ENCODE peak calls at places on chromosomes 16 and 17, in six cellular contexts. R is GM12878, K is H1, B is GM12891, H is K562, I is HepG2. D is an unnamed sample.

GRCh38 chr17:4678448-4679026 is 25.4 kb downstream of the PELP1 start:
- DNase-seq in B (no peak), H (no peak), I (peak), R (no peak), K (no peak), D (no peak)

GRCh38 chr17:10429416-10430045 is 7.8 kb upstream of the MYH8 start:
- DNase-seq in R (no peak), B (no peak), I (no peak), K (no peak), H (no peak), D (no peak)

GRCh38 chr17:37037590-37038155 is 88.9 kb downstream of the AATF start:
- DNase-seq in I (no peak), K (no peak), H (no peak), B (no peak), R (no peak), D (no peak)

GRCh38 chr17:31008374-31009035 is 37.7 kb downstream of the RNF135 start:
- DNase-seq in I (no peak), R (no peak), B (peak), K (peak), H (no peak), D (peak)

GRCh38 chr16:10180771-10181163 is 1.5 kb downstream of the GRIN2A start:
- DNase-seq in B (peak), I (peak), H (peak), K (peak), R (no peak), D (peak)

GRCh38 chr17:67639997-67640396 is 77.7 kb upstream of the NOL11 start:
- DNase-seq in B (no peak), H (no peak), R (no peak), K (no peak), I (no peak), D (no peak)

GRCh38 chr17:45129940-45130639 is 2.2 kb downstream of the PLCD3 start:
- DNase-seq in I (peak), K (peak), H (no peak), R (no peak), B (no peak), D (no peak)

GRCh38 chr17:74822329-74823175 is 37.1 kb downstream of the GRIN2C start:
- DNase-seq in H (no peak), R (no peak), B (no peak), I (no peak), K (no peak), D (no peak)

GRCh38 chr17:31907342-31907975 is 6.0 kb upstream of the UTP6 start:
- DNase-seq in K (no peak), B (no peak), I (no peak), R (no peak), H (no peak), D (no peak)

GRCh38 chr16:64880994-64881393 is 240.9 kb downstream of the CDH11 start:
- DNase-seq in R (no peak), K (no peak), H (no peak), I (no peak), B (no peak), D (no peak)

GRCh38 chr16:83458612-83459011 is 349.2 kb upstream of the HSBP1 start:
- DNase-seq in H (no peak), B (no peak), I (no peak), K (no peak), R (peak), D (no peak)

GRCh38 chr16:19515765-19516164 is 6.1 kb downstream of the GDE1 start:
- DNase-seq in I (no peak), H (no peak), B (no peak), K (no peak), R (no peak), D (no peak)

GRCh38 chr17:76481091-76481655 is 13.8 kb downstream of the AANAT start:
- DNase-seq in H (no peak), B (peak), I (no peak), K (no peak), R (peak), D (peak)

GRCh38 chr17:77581480-77581879 is 377.0 kb upstream of the TNRC6C start:
- DNase-seq in K (no peak), B (no peak), R (no peak), I (no peak), H (no peak), D (no peak)

GRCh38 chr17:45431531-45432404 is 902 bp downstream of the ARHGAP27 start:
- DNase-seq in I (peak), K (peak), B (peak), R (no peak), H (peak), D (peak)

GRCh38 chr17:45160505-45161287 is 979 bp upstream of the HEXIM2 start:
- DNase-seq in B (no peak), K (peak), R (no peak), H (peak), I (peak), D (no peak)

GRCh38 chr16:85573696-85574641 is 39.2 kb upstream of the GSE1 start:
- DNase-seq in R (no peak), I (no peak), K (no peak), H (peak), B (no peak), D (no peak)

GRCh38 chr17:73387746-73388577 is 76.2 kb upstream of the CDC42EP4 start:
- DNase-seq in B (no peak), K (no peak), I (no peak), H (no peak), R (no peak), D (no peak)

GRCh38 chr17:75753514-75754377 is 11.2 kb downstream of the GALK1 start:
- DNase-seq in R (no peak), B (peak), I (peak), H (peak), K (peak), D (peak)

GRCh38 chr16:89545831-89546574 is 14.5 kb upstream of the RPL13 start:
- DNase-seq in H (no peak), K (no peak), R (no peak), B (no peak), I (peak), D (no peak)

GRCh38 chr17:73800893-73801292 is 156.6 kb upstream of the SDK2 start:
- DNase-seq in K (no peak), B (no peak), H (no peak), R (no peak), I (no peak), D (no peak)

GRCh38 chr16:58138852-58139251 is 9.7 kb upstream of the CFAP20 start:
- DNase-seq in H (no peak), B (no peak), K (no peak), I (no peak), R (no peak), D (no peak)

GRCh38 chr16:22386976-22387375 is 12.6 kb upstream of the CDR2 start:
- DNase-seq in R (no peak), I (no peak), H (no peak), B (no peak), K (no peak), D (no peak)

GRCh38 chr16:12819126-12820117 is 15.7 kb upstream of the CPPED1 start:
- DNase-seq in K (peak), H (peak), I (peak), R (peak), B (peak), D (peak)

GRCh38 chr16:69724981-69725479 is 1.3 kb downstream of the NQO1 start:
- DNase-seq in B (no peak), K (no peak), I (peak), R (no peak), H (no peak), D (no peak)

GRCh38 chr17:4474093-4474492 is 24.6 kb upstream of the SPNS2 start:
- DNase-seq in I (no peak), R (no peak), B (no peak), H (no peak), K (no peak), D (peak)

GRCh38 chr17:13751485-13751793 is 149.7 kb upstream of the HS3ST3A1 start:
- DNase-seq in H (no peak), K (no peak), I (no peak), B (no peak), R (no peak), D (no peak)

GRCh38 chr16:86515780-86516617 is 5.7 kb downstream of the FOXF1 start:
- DNase-seq in H (no peak), B (no peak), R (no peak), K (no peak), I (no peak), D (no peak)

GRCh38 chr16:81937305-81938038 is 73.8 kb downstream of the SDR42E1 start:
- DNase-seq in I (no peak), K (peak), R (no peak), H (no peak), B (no peak), D (no peak)

GRCh38 chr16:28112908-28113307 is 49.4 kb upstream of the GSG1L start:
- DNase-seq in H (no peak), I (no peak), K (no peak), B (no peak), R (no peak), D (no peak)

GRCh38 chr16:28108590-28109247 is 45.2 kb upstream of the GSG1L start:
- DNase-seq in H (no peak), I (no peak), K (no peak), R (no peak), B (no peak), D (no peak)

GRCh38 chr16:28110977-28111376 is 47.5 kb upstream of the GSG1L start:
- DNase-seq in R (no peak), K (no peak), H (no peak), B (no peak), I (no peak), D (no peak)

GRCh38 chr16:28110479-28110878 is 47.0 kb upstream of the GSG1L start:
- DNase-seq in I (no peak), B (no peak), K (no peak), H (no peak), R (no peak), D (no peak)

GRCh38 chr16:28110074-28110473 is 46.6 kb upstream of the GSG1L start:
- DNase-seq in K (no peak), H (no peak), B (no peak), R (no peak), I (no peak), D (no peak)
- TF ChIP-seq POLR2AphosphoS5 in K (no peak), H (no peak), B (no peak), R (no peak), I (no peak), D (no peak)

DNA sequence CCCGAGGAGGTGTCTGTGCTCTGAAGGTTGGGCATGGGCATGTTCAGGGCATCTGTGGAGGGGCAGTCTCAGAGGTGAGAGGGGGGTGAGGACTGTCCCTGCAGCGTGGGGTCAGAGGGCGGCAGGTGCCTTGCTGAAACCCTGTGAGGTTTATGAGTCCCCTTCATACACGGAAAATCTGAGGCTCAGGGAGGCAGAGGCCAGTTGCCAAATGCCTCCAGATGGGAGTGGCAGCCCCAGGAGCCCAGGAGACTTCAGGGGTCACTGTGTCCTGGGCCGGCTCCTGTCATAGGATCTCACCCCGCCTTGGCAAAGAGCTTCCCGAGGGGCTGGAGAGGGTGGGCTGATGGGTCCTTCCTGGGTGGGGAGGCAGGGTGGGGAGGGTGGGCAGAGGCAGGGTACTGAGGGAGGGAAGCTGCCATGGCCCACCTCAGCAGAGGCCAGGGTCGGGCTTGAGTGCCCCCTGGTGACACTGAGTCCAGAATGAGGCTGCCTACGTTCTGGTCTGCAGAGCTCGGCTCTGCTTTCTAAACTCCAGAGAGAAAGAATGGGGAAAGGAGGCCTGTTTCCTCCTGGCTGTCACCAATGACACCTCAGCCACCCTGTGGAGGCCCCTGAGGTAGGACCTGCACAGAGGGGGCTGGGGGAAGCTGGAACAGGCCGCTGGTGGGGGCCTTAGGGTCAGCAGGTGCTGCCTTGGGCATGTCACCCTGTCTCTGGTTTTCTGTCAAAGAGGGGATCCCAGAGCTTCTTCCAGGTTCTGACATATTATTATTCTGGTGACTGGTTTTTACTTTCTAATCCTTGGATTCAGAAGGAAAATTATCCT is 1.1 kb downstream of the LGALS9 start:
- DNase-seq in K (no peak), H (no peak), R (no peak), I (no peak), B (no peak), D (no peak)
- TF ChIP-seq TAF1 in K (no peak), H (no peak), R (no peak), I (no peak), B (no peak), D (no peak)

DNA sequence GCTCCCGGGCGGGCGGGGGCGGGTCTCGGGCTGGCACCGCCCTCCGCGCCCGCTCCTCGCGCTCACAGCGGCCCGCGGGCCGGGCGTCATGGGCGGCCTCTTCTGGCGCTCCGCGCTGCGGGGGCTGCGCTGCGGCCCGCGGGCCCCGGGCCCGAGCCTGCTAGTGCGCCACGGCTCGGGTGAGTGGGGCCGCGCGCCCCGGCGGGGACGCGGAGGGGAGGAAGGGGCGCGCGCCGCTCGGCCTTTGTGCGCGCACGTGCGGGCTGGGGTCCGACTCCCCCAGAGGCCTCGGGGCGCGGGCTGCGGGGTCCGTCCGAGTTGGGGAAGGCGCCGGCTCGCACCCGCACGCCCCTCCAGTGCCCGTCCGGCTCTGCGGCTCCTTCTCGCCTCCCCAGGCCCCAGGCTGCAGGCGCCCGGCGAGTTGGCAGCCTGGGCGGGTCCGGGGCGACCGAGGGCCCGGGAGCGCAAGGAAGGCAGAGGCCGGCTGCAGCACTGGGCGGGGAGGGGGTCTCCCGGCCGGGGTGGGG is at the start of gene NME4:
- DNase-seq in I (no peak), H (peak), B (peak), K (peak), R (no peak), D (peak)
- TF ChIP-seq POLR2A in I (no peak), H (no peak), B (no peak), K (no peak), R (peak), D (peak)

DNA sequence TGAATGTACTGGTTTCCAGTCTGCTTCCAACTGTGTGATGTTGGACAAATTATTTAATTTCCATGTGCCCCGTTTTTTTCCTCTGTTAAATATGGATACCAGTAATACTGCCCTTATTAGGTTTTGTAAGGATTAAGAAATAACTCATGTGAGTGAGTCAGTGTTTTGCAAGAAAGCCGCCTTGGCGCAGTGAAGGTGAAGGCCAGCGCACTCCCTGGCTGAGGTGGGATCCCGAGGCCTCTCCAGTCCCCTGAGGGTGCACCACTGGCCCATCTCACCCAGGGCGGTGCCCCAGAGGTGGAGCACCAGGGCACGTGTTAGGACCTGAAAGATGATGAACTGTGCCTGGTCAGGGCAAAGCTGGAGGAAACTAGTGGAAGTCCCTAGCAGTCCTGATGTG is 43.5 kb downstream of the PHKB start:
- DNase-seq in R (no peak), K (no peak), H (no peak), B (no peak), I (no peak), D (no peak)
- TF ChIP-seq POLR2AphosphoS5 in R (no peak), K (no peak), H (no peak), B (no peak), I (no peak), D (no peak)

DNA sequence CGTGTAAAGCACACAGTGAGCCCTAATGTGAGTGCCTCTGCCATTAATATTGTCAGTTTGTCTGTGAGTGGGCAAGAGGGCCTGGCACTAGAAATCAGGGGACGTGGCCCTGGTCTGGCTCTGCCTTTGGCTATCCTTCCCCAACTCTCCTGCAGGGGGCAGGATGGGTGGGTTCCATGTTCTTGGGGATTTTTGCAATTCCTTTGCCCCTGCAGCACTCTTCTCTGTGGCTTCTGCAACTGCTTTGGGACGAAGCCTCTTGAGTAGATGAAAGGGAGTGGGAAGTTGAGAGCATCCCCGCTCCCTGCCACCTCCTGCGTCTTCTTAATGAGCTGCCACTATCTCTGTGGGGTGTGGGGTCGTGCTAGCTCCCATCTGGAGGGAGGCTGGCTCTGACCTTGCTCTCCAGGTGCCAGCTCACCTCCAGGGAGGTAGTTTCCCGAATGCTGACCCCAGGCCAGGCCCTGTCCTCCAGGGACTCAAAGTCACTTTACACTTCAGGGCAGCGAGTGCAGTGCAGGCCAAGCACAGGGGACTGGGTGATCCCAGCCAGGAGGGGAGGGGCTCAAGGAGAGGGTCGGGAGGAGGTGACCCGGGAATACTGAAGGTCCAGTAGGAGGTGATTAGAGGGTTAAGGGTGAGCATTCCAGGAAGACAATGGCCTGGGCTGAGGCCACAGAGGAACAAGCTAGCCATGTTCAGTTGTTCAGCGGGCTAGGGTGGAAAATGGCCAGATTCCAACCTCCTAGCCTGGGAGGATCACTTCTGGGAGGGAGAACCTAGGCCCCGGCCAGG is 121.0 kb upstream of the NLRP1 start:
- DNase-seq in I (no peak), B (no peak), H (peak), K (peak), R (no peak), D (no peak)
- TF ChIP-seq TAF1 in I (no peak), B (no peak), H (no peak), K (no peak), R (no peak), D (no peak)

D was measured in GM12892.